ENCODE peak calls at places on chromosomes 5 and 9, in ten cellular contexts. One of them, this sample, is unnamed.

GRCh38 chr9:32742296-32742695 is 41.0 kb upstream of the TMEM215 start:
- DNase-seq in NCI-H460: no peak
- DNase-seq in HCT116: no peak
- DNase-seq in CD8-positive, alpha-beta memory T cell: no peak
- DNase-seq in activated CD4-positive, alpha-beta T cell treated with anti-CD3 and anti-CD28 coated beads, Interleukin-2, amount 50 U/mL, for 1 hour: no peak
- DNase-seq in amygdala: no peak
- DNase-seq in activated T-helper 1 cell treated with Interleukin-2 at 50 U/mL for 16 hours: no peak
- DNase-seq in A549: no peak
- DNase-seq in ecto neural progenitor cell: no peak
- DNase-seq in amniotic stem cell: no peak
- DNase-seq in this sample: no peak

GRCh38 chr5:1016036-1016435 is 7.4 kb downstream of the NKD2 start:
- DNase-seq in amygdala: no peak
- DNase-seq in HCT116: no peak
- DNase-seq in A549: no peak
- DNase-seq in amniotic stem cell: no peak
- DNase-seq in activated CD4-positive, alpha-beta T cell treated with anti-CD3 and anti-CD28 coated beads, Interleukin-2, amount 50 U/mL, for 1 hour: no peak
- DNase-seq in activated T-helper 1 cell treated with Interleukin-2 at 50 U/mL for 16 hours: no peak
- DNase-seq in CD8-positive, alpha-beta memory T cell: no peak
- DNase-seq in ecto neural progenitor cell: no peak
- DNase-seq in NCI-H460: no peak
- DNase-seq in this sample: no peak

GRCh38 chr5:77367733-77368132 is 124.4 kb downstream of the WDR41 start:
- DNase-seq in activated CD4-positive, alpha-beta T cell treated with anti-CD3 and anti-CD28 coated beads, Interleukin-2, amount 50 U/mL, for 1 hour: no peak
- DNase-seq in A549: no peak
- DNase-seq in NCI-H460: no peak
- DNase-seq in HCT116: peak; percentile 13
- DNase-seq in activated T-helper 1 cell treated with Interleukin-2 at 50 U/mL for 16 hours: no peak
- DNase-seq in CD8-positive, alpha-beta memory T cell: no peak
- DNase-seq in amniotic stem cell: no peak
- DNase-seq in ecto neural progenitor cell: no peak
- DNase-seq in amygdala: no peak
- DNase-seq in this sample: no peak

GRCh38 chr9:28899926-28900325 is 1326.6 kb upstream of the C9orf72 start:
- DNase-seq in activated T-helper 1 cell treated with Interleukin-2 at 50 U/mL for 16 hours: no peak
- DNase-seq in ecto neural progenitor cell: no peak
- DNase-seq in activated CD4-positive, alpha-beta T cell treated with anti-CD3 and anti-CD28 coated beads, Interleukin-2, amount 50 U/mL, for 1 hour: no peak
- DNase-seq in NCI-H460: no peak
- DNase-seq in amniotic stem cell: no peak
- DNase-seq in amygdala: no peak
- DNase-seq in HCT116: no peak
- DNase-seq in CD8-positive, alpha-beta memory T cell: no peak
- DNase-seq in A549: no peak
- DNase-seq in this sample: no peak

GRCh38 chr9:92970467-92970923 is 23.2 kb downstream of the FGD3 start:
- DNase-seq in amniotic stem cell: no peak
- DNase-seq in amygdala: no peak
- DNase-seq in NCI-H460: no peak
- DNase-seq in HCT116: no peak
- DNase-seq in activated T-helper 1 cell treated with Interleukin-2 at 50 U/mL for 16 hours: no peak
- DNase-seq in CD8-positive, alpha-beta memory T cell: no peak
- DNase-seq in A549: no peak
- DNase-seq in ecto neural progenitor cell: no peak
- DNase-seq in activated CD4-positive, alpha-beta T cell treated with anti-CD3 and anti-CD28 coated beads, Interleukin-2, amount 50 U/mL, for 1 hour: no peak
- DNase-seq in this sample: peak; percentile 89

GRCh38 chr9:13750061-13750460 is 470.6 kb upstream of the MPDZ start:
- DNase-seq in amniotic stem cell: no peak
- DNase-seq in ecto neural progenitor cell: no peak
- DNase-seq in A549: no peak
- DNase-seq in amygdala: no peak
- DNase-seq in activated T-helper 1 cell treated with Interleukin-2 at 50 U/mL for 16 hours: no peak
- DNase-seq in activated CD4-positive, alpha-beta T cell treated with anti-CD3 and anti-CD28 coated beads, Interleukin-2, amount 50 U/mL, for 1 hour: no peak
- DNase-seq in HCT116: no peak
- DNase-seq in NCI-H460: no peak
- DNase-seq in CD8-positive, alpha-beta memory T cell: no peak
- DNase-seq in this sample: no peak

GRCh38 chr5:83900307-83900706 is 179.7 kb upstream of the HAPLN1 start:
- DNase-seq in amniotic stem cell: no peak
- DNase-seq in A549: no peak
- DNase-seq in amygdala: no peak
- DNase-seq in ecto neural progenitor cell: peak; percentile 50
- DNase-seq in NCI-H460: no peak
- DNase-seq in HCT116: no peak
- DNase-seq in activated CD4-positive, alpha-beta T cell treated with anti-CD3 and anti-CD28 coated beads, Interleukin-2, amount 50 U/mL, for 1 hour: no peak
- DNase-seq in CD8-positive, alpha-beta memory T cell: no peak
- DNase-seq in activated T-helper 1 cell treated with Interleukin-2 at 50 U/mL for 16 hours: no peak
- DNase-seq in this sample: peak; percentile 33

GRCh38 chr5:124277767-124278536 is 468.5 kb downstream of the ZNF608 start:
- DNase-seq in activated CD4-positive, alpha-beta T cell treated with anti-CD3 and anti-CD28 coated beads, Interleukin-2, amount 50 U/mL, for 1 hour: no peak
- DNase-seq in activated T-helper 1 cell treated with Interleukin-2 at 50 U/mL for 16 hours: no peak
- DNase-seq in amniotic stem cell: no peak
- DNase-seq in NCI-H460: no peak
- DNase-seq in ecto neural progenitor cell: no peak
- DNase-seq in amygdala: no peak
- DNase-seq in HCT116: no peak
- DNase-seq in A549: no peak
- DNase-seq in CD8-positive, alpha-beta memory T cell: no peak
- DNase-seq in this sample: no peak

GRCh38 chr9:8816361-8816760 is 1016.8 kb upstream of the DMAC1 start:
- DNase-seq in activated T-helper 1 cell treated with Interleukin-2 at 50 U/mL for 16 hours: no peak
- DNase-seq in ecto neural progenitor cell: no peak
- DNase-seq in amygdala: no peak
- DNase-seq in HCT116: no peak
- DNase-seq in NCI-H460: no peak
- DNase-seq in CD8-positive, alpha-beta memory T cell: no peak
- DNase-seq in A549: no peak
- DNase-seq in amniotic stem cell: no peak
- DNase-seq in activated CD4-positive, alpha-beta T cell treated with anti-CD3 and anti-CD28 coated beads, Interleukin-2, amount 50 U/mL, for 1 hour: no peak
- DNase-seq in this sample: no peak

GRCh38 chr9:107870221-107870620 is 380.7 kb upstream of the KLF4 start:
- DNase-seq in activated T-helper 1 cell treated with Interleukin-2 at 50 U/mL for 16 hours: no peak
- DNase-seq in activated CD4-positive, alpha-beta T cell treated with anti-CD3 and anti-CD28 coated beads, Interleukin-2, amount 50 U/mL, for 1 hour: no peak
- DNase-seq in CD8-positive, alpha-beta memory T cell: no peak
- DNase-seq in amniotic stem cell: no peak
- DNase-seq in ecto neural progenitor cell: no peak
- DNase-seq in amygdala: no peak
- DNase-seq in NCI-H460: no peak
- DNase-seq in HCT116: no peak
- DNase-seq in A549: no peak
- DNase-seq in this sample: no peak

GRCh38 chr5:78127875-78128274 is 166.6 kb downstream of the AP3B1 start:
- DNase-seq in amygdala: no peak
- DNase-seq in activated CD4-positive, alpha-beta T cell treated with anti-CD3 and anti-CD28 coated beads, Interleukin-2, amount 50 U/mL, for 1 hour: no peak
- DNase-seq in ecto neural progenitor cell: no peak
- DNase-seq in amniotic stem cell: no peak
- DNase-seq in NCI-H460: peak; percentile 11
- DNase-seq in HCT116: no peak
- DNase-seq in CD8-positive, alpha-beta memory T cell: no peak
- DNase-seq in activated T-helper 1 cell treated with Interleukin-2 at 50 U/mL for 16 hours: no peak
- DNase-seq in A549: peak; percentile 55
- DNase-seq in this sample: no peak

GRCh38 chr9:29144476-29144875 is 1571.2 kb upstream of the C9orf72 start:
- DNase-seq in CD8-positive, alpha-beta memory T cell: no peak
- DNase-seq in A549: no peak
- DNase-seq in amygdala: no peak
- DNase-seq in NCI-H460: no peak
- DNase-seq in ecto neural progenitor cell: no peak
- DNase-seq in HCT116: no peak
- DNase-seq in amniotic stem cell: no peak
- DNase-seq in activated T-helper 1 cell treated with Interleukin-2 at 50 U/mL for 16 hours: no peak
- DNase-seq in activated CD4-positive, alpha-beta T cell treated with anti-CD3 and anti-CD28 coated beads, Interleukin-2, amount 50 U/mL, for 1 hour: no peak
- DNase-seq in this sample: no peak

GRCh38 chr5:115800108-115800507 is 16.4 kb downstream of the CDO1 start:
- DNase-seq in ecto neural progenitor cell: no peak
- DNase-seq in activated CD4-positive, alpha-beta T cell treated with anti-CD3 and anti-CD28 coated beads, Interleukin-2, amount 50 U/mL, for 1 hour: no peak
- DNase-seq in activated T-helper 1 cell treated with Interleukin-2 at 50 U/mL for 16 hours: no peak
- DNase-seq in HCT116: no peak
- DNase-seq in CD8-positive, alpha-beta memory T cell: no peak
- DNase-seq in amniotic stem cell: no peak
- DNase-seq in A549: no peak
- DNase-seq in NCI-H460: no peak
- DNase-seq in amygdala: no peak
- DNase-seq in this sample: no peak

GRCh38 chr9:114286146-114286679 is 36.7 kb upstream of the ORM1 start:
- DNase-seq in amniotic stem cell: no peak
- DNase-seq in activated CD4-positive, alpha-beta T cell treated with anti-CD3 and anti-CD28 coated beads, Interleukin-2, amount 50 U/mL, for 1 hour: no peak
- DNase-seq in HCT116: no peak
- DNase-seq in NCI-H460: no peak
- DNase-seq in activated T-helper 1 cell treated with Interleukin-2 at 50 U/mL for 16 hours: no peak
- DNase-seq in A549: no peak
- DNase-seq in CD8-positive, alpha-beta memory T cell: no peak
- DNase-seq in ecto neural progenitor cell: peak; percentile 29
- DNase-seq in amygdala: no peak
- DNase-seq in this sample: peak; percentile 10

GRCh38 chr5:126805108-126805507 is 28.2 kb downstream of the LMNB1 start:
- DNase-seq in NCI-H460: no peak
- DNase-seq in activated CD4-positive, alpha-beta T cell treated with anti-CD3 and anti-CD28 coated beads, Interleukin-2, amount 50 U/mL, for 1 hour: no peak
- DNase-seq in amygdala: no peak
- DNase-seq in amniotic stem cell: peak; percentile 45
- DNase-seq in ecto neural progenitor cell: no peak
- DNase-seq in HCT116: no peak
- DNase-seq in A549: no peak
- DNase-seq in activated T-helper 1 cell treated with Interleukin-2 at 50 U/mL for 16 hours: no peak
- DNase-seq in CD8-positive, alpha-beta memory T cell: no peak
- DNase-seq in this sample: no peak

GRCh38 chr9:87950765-87951488 is 23.4 kb downstream of the CDK20 start:
- DNase-seq in A549: peak; percentile 31
- DNase-seq in HCT116: peak; percentile 28
- DNase-seq in CD8-positive, alpha-beta memory T cell: no peak
- DNase-seq in ecto neural progenitor cell: no peak
- DNase-seq in activated T-helper 1 cell treated with Interleukin-2 at 50 U/mL for 16 hours: no peak
- DNase-seq in amniotic stem cell: no peak
- DNase-seq in activated CD4-positive, alpha-beta T cell treated with anti-CD3 and anti-CD28 coated beads, Interleukin-2, amount 50 U/mL, for 1 hour: no peak
- DNase-seq in NCI-H460: peak; percentile 8
- DNase-seq in amygdala: no peak
- DNase-seq in this sample: no peak

GRCh38 chr5:137649228-137649890 is 86.5 kb downstream of the KLHL3 start:
- DNase-seq in NCI-H460: no peak
- DNase-seq in ecto neural progenitor cell: no peak
- DNase-seq in amniotic stem cell: no peak
- DNase-seq in activated CD4-positive, alpha-beta T cell treated with anti-CD3 and anti-CD28 coated beads, Interleukin-2, amount 50 U/mL, for 1 hour: no peak
- DNase-seq in amygdala: no peak
- DNase-seq in A549: no peak
- DNase-seq in HCT116: no peak
- DNase-seq in activated T-helper 1 cell treated with Interleukin-2 at 50 U/mL for 16 hours: no peak
- DNase-seq in CD8-positive, alpha-beta memory T cell: no peak
- DNase-seq in this sample: no peak

GRCh38 chr5:38830521-38831051 is 15.2 kb upstream of the OSMR start:
- DNase-seq in HCT116: no peak
- DNase-seq in amniotic stem cell: no peak
- DNase-seq in A549: no peak
- DNase-seq in ecto neural progenitor cell: no peak
- DNase-seq in amygdala: no peak
- DNase-seq in CD8-positive, alpha-beta memory T cell: no peak
- DNase-seq in activated CD4-positive, alpha-beta T cell treated with anti-CD3 and anti-CD28 coated beads, Interleukin-2, amount 50 U/mL, for 1 hour: no peak
- DNase-seq in activated T-helper 1 cell treated with Interleukin-2 at 50 U/mL for 16 hours: no peak
- DNase-seq in NCI-H460: no peak
- DNase-seq in this sample: no peak

GRCh38 chr5:95876782-95877181 is 54.3 kb upstream of the GLRX start:
- DNase-seq in HCT116: no peak
- DNase-seq in ecto neural progenitor cell: no peak
- DNase-seq in CD8-positive, alpha-beta memory T cell: no peak
- DNase-seq in A549: no peak
- DNase-seq in amniotic stem cell: no peak
- DNase-seq in amygdala: no peak
- DNase-seq in activated T-helper 1 cell treated with Interleukin-2 at 50 U/mL for 16 hours: no peak
- DNase-seq in activated CD4-positive, alpha-beta T cell treated with anti-CD3 and anti-CD28 coated beads, Interleukin-2, amount 50 U/mL, for 1 hour: no peak
- DNase-seq in NCI-H460: no peak
- DNase-seq in this sample: no peak

GRCh38 chr9:92534199-92535159 is 1.3 kb downstream of the ECM2 start:
- DNase-seq in NCI-H460: no peak
- DNase-seq in ecto neural progenitor cell: no peak
- DNase-seq in activated T-helper 1 cell treated with Interleukin-2 at 50 U/mL for 16 hours: no peak
- DNase-seq in A549: no peak
- DNase-seq in amniotic stem cell: no peak
- DNase-seq in amygdala: no peak
- DNase-seq in CD8-positive, alpha-beta memory T cell: no peak
- DNase-seq in HCT116: no peak
- DNase-seq in activated CD4-positive, alpha-beta T cell treated with anti-CD3 and anti-CD28 coated beads, Interleukin-2, amount 50 U/mL, for 1 hour: no peak
- DNase-seq in this sample: no peak

GRCh38 chr5:123810253-123810652 is 298.3 kb downstream of the CSNK1G3 start:
- DNase-seq in ecto neural progenitor cell: no peak
- DNase-seq in amniotic stem cell: no peak
- DNase-seq in A549: no peak
- DNase-seq in NCI-H460: no peak
- DNase-seq in activated T-helper 1 cell treated with Interleukin-2 at 50 U/mL for 16 hours: no peak
- DNase-seq in amygdala: no peak
- DNase-seq in CD8-positive, alpha-beta memory T cell: no peak
- DNase-seq in HCT116: no peak
- DNase-seq in activated CD4-positive, alpha-beta T cell treated with anti-CD3 and anti-CD28 coated beads, Interleukin-2, amount 50 U/mL, for 1 hour: no peak
- DNase-seq in this sample: no peak

GRCh38 chr5:10151656-10152055 is 98.0 kb downstream of the ATPSCKMT start:
- DNase-seq in CD8-positive, alpha-beta memory T cell: no peak
- DNase-seq in HCT116: no peak
- DNase-seq in A549: no peak
- DNase-seq in ecto neural progenitor cell: no peak
- DNase-seq in amniotic stem cell: no peak
- DNase-seq in amygdala: no peak
- DNase-seq in activated T-helper 1 cell treated with Interleukin-2 at 50 U/mL for 16 hours: no peak
- DNase-seq in activated CD4-positive, alpha-beta T cell treated with anti-CD3 and anti-CD28 coated beads, Interleukin-2, amount 50 U/mL, for 1 hour: no peak
- DNase-seq in NCI-H460: no peak
- DNase-seq in this sample: no peak

GRCh38 chr5:173302546-173303155 is 25.6 kb downstream of the STC2 start:
- DNase-seq in activated CD4-positive, alpha-beta T cell treated with anti-CD3 and anti-CD28 coated beads, Interleukin-2, amount 50 U/mL, for 1 hour: no peak
- DNase-seq in amygdala: no peak
- DNase-seq in ecto neural progenitor cell: peak; percentile 71
- DNase-seq in amniotic stem cell: peak; percentile 34
- DNase-seq in CD8-positive, alpha-beta memory T cell: no peak
- DNase-seq in NCI-H460: peak; percentile 53
- DNase-seq in A549: peak; percentile 69
- DNase-seq in activated T-helper 1 cell treated with Interleukin-2 at 50 U/mL for 16 hours: no peak
- DNase-seq in HCT116: peak; percentile 68
- DNase-seq in this sample: peak; percentile 59

GRCh38 chr5:94422819-94423218 is 195.6 kb downstream of the KIAA0825 start:
- DNase-seq in ecto neural progenitor cell: no peak
- DNase-seq in activated T-helper 1 cell treated with Interleukin-2 at 50 U/mL for 16 hours: no peak
- DNase-seq in activated CD4-positive, alpha-beta T cell treated with anti-CD3 and anti-CD28 coated beads, Interleukin-2, amount 50 U/mL, for 1 hour: no peak
- DNase-seq in amygdala: no peak
- DNase-seq in A549: no peak
- DNase-seq in CD8-positive, alpha-beta memory T cell: no peak
- DNase-seq in NCI-H460: no peak
- DNase-seq in amniotic stem cell: no peak
- DNase-seq in HCT116: peak; percentile 44
- DNase-seq in this sample: no peak

GRCh38 chr9:98997580-98997979 is 53.9 kb downstream of the COL15A1 start:
- DNase-seq in amygdala: no peak
- DNase-seq in A549: no peak
- DNase-seq in CD8-positive, alpha-beta memory T cell: no peak
- DNase-seq in amniotic stem cell: no peak
- DNase-seq in NCI-H460: no peak
- DNase-seq in HCT116: no peak
- DNase-seq in ecto neural progenitor cell: peak; percentile 28
- DNase-seq in activated T-helper 1 cell treated with Interleukin-2 at 50 U/mL for 16 hours: no peak
- DNase-seq in activated CD4-positive, alpha-beta T cell treated with anti-CD3 and anti-CD28 coated beads, Interleukin-2, amount 50 U/mL, for 1 hour: no peak
- DNase-seq in this sample: no peak

GRCh38 chr9:121233906-121234901 is 32.5 kb upstream of the RAB14 start:
- DNase-seq in amniotic stem cell: no peak
- DNase-seq in NCI-H460: no peak
- DNase-seq in CD8-positive, alpha-beta memory T cell: no peak
- DNase-seq in activated T-helper 1 cell treated with Interleukin-2 at 50 U/mL for 16 hours: no peak
- DNase-seq in ecto neural progenitor cell: no peak
- DNase-seq in activated CD4-positive, alpha-beta T cell treated with anti-CD3 and anti-CD28 coated beads, Interleukin-2, amount 50 U/mL, for 1 hour: no peak
- DNase-seq in HCT116: no peak
- DNase-seq in amygdala: no peak
- DNase-seq in A549: no peak
- DNase-seq in this sample: no peak

This sample was measured in H9.